ENCODE peak calls at places on chromosomes 3 and 15, in eight cellular contexts. L is HCT116, H is iris pigment epithelial cell, S is T-helper 1 cell, B is fibroblast of the conjunctiva, N is Peyer's patch, D is GM06990, Z is fibroblast of the aortic adventitia. E is an unnamed sample.

GRCh38 chr3:126476976-126477330 is 1.3 kb upstream of the ZXDC start:
- DNase-seq in L (no peak), H (no peak), S (no peak), B (no peak), N (no peak), D (no peak), Z (no peak), E (no peak)

GRCh38 chr3:120558784-120559227 is 37.3 kb upstream of the NDUFB4 start:
- DNase-seq in L (peak; percentile 76), H (peak; percentile 91), S (peak; percentile 73), B (peak; percentile 94), N (peak; percentile 78), D (peak; percentile 63), Z (peak; percentile 90), E (peak; percentile 66)

GRCh38 chr3:63228677-63229076 is 49.4 kb upstream of the SYNPR start:
- DNase-seq in L (peak; percentile 16), H (peak; percentile 54), S (no peak), B (peak; percentile 27), N (no peak), D (peak; percentile 8), Z (peak; percentile 57), E (peak; percentile 10)

GRCh38 chr15:41286665-41287333 is 45.6 kb downstream of the OIP5 start:
- DNase-seq in L (no peak), H (peak; percentile 43), S (no peak), B (no peak), N (no peak), D (no peak), Z (peak; percentile 23), E (no peak)

GRCh38 chr3:36418296-36418695 is 38.0 kb downstream of the STAC start:
- DNase-seq in L (no peak), H (no peak), S (no peak), B (no peak), N (no peak), D (no peak), Z (peak; percentile 6), E (no peak)

GRCh38 chr3:56131976-56132590 is 336.2 kb downstream of the ERC2 start:
- DNase-seq in L (peak; percentile 12), H (peak; percentile 98), S (no peak), B (peak; percentile 77), N (no peak), D (no peak), Z (peak; percentile 94), E (no peak)

GRCh38 chr15:92109485-92109884 is 256.0 kb downstream of the SLCO3A1 start:
- DNase-seq in L (no peak), H (no peak), S (no peak), B (no peak), N (no peak), D (no peak), Z (no peak), E (no peak)

GRCh38 chr3:156448300-156448699 is 106.6 kb downstream of the SSR3 start:
- DNase-seq in L (peak; percentile 46), H (peak; percentile 54), S (no peak), B (peak; percentile 9), N (peak; percentile 31), D (no peak), Z (peak; percentile 47), E (no peak)

GRCh38 chr15:67063689-67064606 is 1.5 kb upstream of the SMAD3 start:
- DNase-seq in L (peak; percentile 89), H (peak; percentile 89), S (no peak), B (no peak), N (peak; percentile 72), D (no peak), Z (no peak), E (no peak)

GRCh38 chr3:24296441-24297205 is 198.0 kb downstream of the THRB start:
- DNase-seq in L (no peak), H (peak; percentile 35), S (no peak), B (no peak), N (no peak), D (no peak), Z (no peak), E (no peak)